ENCODE peak calls at places on chromosomes 2 and 18, in eight cellular contexts. E is OCI-LY7, N is body of pancreas, U is mesothelial cell of epicardium, C is Peyer's patch, B is Calu3, R is astrocyte of the cerebellum, P is neural crest cell. W is an unnamed sample.

GRCh38 chr2:1964659-1965058 is 220.3 kb upstream of the PXDN start:
- DNase-seq in E (no peak), B (no peak), P (no peak), R (no peak), C (no peak), U (no peak), N (no peak), W (no peak)

GRCh38 chr2:86414996-86415395 is 26.2 kb upstream of the KDM3A start:
- DNase-seq in P (no peak), E (no peak), U (no peak), B (no peak), N (no peak), C (no peak), R (no peak), W (no peak)

GRCh38 chr2:58700621-58701020 is 459.5 kb upstream of the FANCL start:
- DNase-seq in B (no peak), E (no peak), N (no peak), R (no peak), P (no peak), U (no peak), C (no peak), W (no peak)

GRCh38 chr18:9681217-9681616 is 26.9 kb upstream of the RAB31 start:
- DNase-seq in U (no peak), C (no peak), N (no peak), P (no peak), R (no peak), B (no peak), E (no peak), W (no peak)

GRCh38 chr2:96409543-96410184 is 74.1 kb downstream of the NCAPH start:
- DNase-seq in C (no peak), P (no peak), R (peak; percentile 62), N (peak; percentile 66), U (no peak), B (peak; percentile 26), E (no peak), W (no peak)

GRCh38 chr2:226475650-226476049 is 324.0 kb downstream of the IRS1 start:
- DNase-seq in P (no peak), R (peak; percentile 69), E (no peak), N (no peak), B (no peak), C (no peak), U (no peak), W (no peak)

GRCh38 chr2:218274586-218274985 is 4.3 kb downstream of the PNKD start:
- DNase-seq in C (no peak), R (no peak), B (no peak), U (no peak), E (no peak), N (no peak), P (no peak), W (no peak)

GRCh38 chr2:143632751-143633374 is 503.6 kb downstream of the ARHGAP15 start:
- DNase-seq in P (no peak), U (no peak), E (no peak), B (no peak), N (no peak), C (no peak), R (no peak), W (no peak)

GRCh38 chr2:229564300-229564907 is 150.0 kb downstream of the DNER start:
- DNase-seq in P (no peak), E (no peak), N (no peak), B (no peak), U (no peak), R (no peak), C (no peak), W (no peak)

GRCh38 chr2:223829128-223829527 is 8.3 kb downstream of the AP1S3 start:
- DNase-seq in B (no peak), E (no peak), C (no peak), N (no peak), U (no peak), P (no peak), R (no peak), W (no peak)

GRCh38 chr2:64417624-64418023 is 36.3 kb upstream of the LGALSL start:
- DNase-seq in B (no peak), C (no peak), P (no peak), N (no peak), R (no peak), U (no peak), E (no peak), W (no peak)

GRCh38 chr2:204012081-204012653 is 75.6 kb downstream of the ICOS start:
- DNase-seq in U (no peak), E (no peak), N (peak; percentile 62), C (no peak), B (peak; percentile 41), P (no peak), R (no peak), W (no peak)

GRCh38 chr2:165630276-165630675 is 160.8 kb downstream of the CSRNP3 start:
- DNase-seq in U (no peak), E (no peak), C (no peak), P (no peak), N (no peak), B (no peak), R (no peak), W (no peak)

GRCh38 chr2:12287220-12287751 is 429.4 kb upstream of the TRIB2 start:
- DNase-seq in N (no peak), R (no peak), C (no peak), E (no peak), P (no peak), B (no peak), U (no peak), W (no peak)

GRCh38 chr2:238666543-238666942 is 181.3 kb upstream of the TWIST2 start:
- DNase-seq in R (no peak), C (no peak), U (no peak), P (no peak), B (no peak), E (no peak), N (no peak), W (no peak)

GRCh38 chr2:16225545-16225944 is 285.2 kb downstream of the MYCN start:
- DNase-seq in U (no peak), P (no peak), C (no peak), N (no peak), B (no peak), R (no peak), E (no peak), W (no peak)
- TF ChIP-seq CTCF in U (no peak), P (no peak), C (no peak), N (no peak), B (no peak), R (no peak), E (no peak), W (no peak)

GRCh38 chr18:21912339-21913239 is 172.0 kb downstream of the MIB1 start:
- DNase-seq in P (no peak), R (no peak), B (peak; percentile 14), N (no peak), U (no peak), E (no peak), C (no peak), W (no peak)
- TF ChIP-seq CTCF in P (no peak), R (no peak), B (no peak), N (no peak), U (no peak), E (no peak), C (peak; percentile 25), W (peak; percentile 56)

DNA sequence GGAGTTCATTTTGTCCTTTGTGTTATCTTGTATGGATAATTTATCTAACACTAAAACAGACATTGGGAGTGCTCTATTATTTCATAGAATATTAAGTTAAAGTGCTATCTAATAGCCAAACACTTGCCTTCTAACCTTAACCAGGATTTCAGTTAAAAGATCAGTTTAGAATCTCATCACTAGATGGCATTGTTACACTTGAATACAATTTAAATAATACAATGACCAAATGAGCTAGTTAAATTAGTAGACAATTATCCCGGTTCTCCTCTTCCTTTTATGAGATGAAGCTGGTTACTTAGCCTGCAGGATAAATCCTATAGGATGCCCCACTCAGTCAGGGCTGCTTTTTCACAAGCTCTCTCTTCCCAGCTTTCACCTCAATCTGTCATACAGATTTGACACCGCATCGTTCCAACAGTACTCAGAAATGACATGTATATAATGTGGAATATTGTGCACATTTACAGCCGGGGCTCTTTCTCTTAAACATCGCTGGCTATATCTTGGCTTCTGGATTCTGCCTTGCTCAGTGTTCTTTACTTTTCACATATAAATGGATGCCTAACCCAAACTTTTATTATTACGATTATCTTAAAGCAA is 678.8 kb downstream of the KCNJ3 start:
- DNase-seq in R (peak; percentile 18), U (no peak), B (no peak), P (no peak), E (peak; percentile 18), N (no peak), C (no peak), W (no peak)
- TF ChIP-seq CTCF in R (no peak), U (no peak), B (peak; percentile 14), P (peak; percentile 74), E (peak; percentile 77), N (peak; percentile 36), C (peak; percentile 64), W (peak; percentile 64)

GRCh38 chr2:161990741-161991140 is 83.3 kb downstream of the DPP4 start:
- DNase-seq in U (no peak), B (peak; percentile 9), C (no peak), N (no peak), R (peak; percentile 75), P (no peak), E (no peak), W (no peak)

GRCh38 chr2:161990036-161990435 is 84.0 kb downstream of the DPP4 start:
- DNase-seq in R (no peak), U (no peak), E (no peak), N (no peak), C (no peak), B (no peak), P (no peak), W (no peak)

GRCh38 chr2:161992526-161992925 is 81.5 kb downstream of the DPP4 start:
- DNase-seq in E (no peak), B (no peak), P (no peak), N (no peak), R (no peak), C (no peak), U (no peak), W (no peak)

GRCh38 chr2:161991991-161992390 is 82.0 kb downstream of the DPP4 start:
- DNase-seq in N (no peak), U (no peak), R (no peak), P (no peak), C (no peak), E (no peak), B (no peak), W (no peak)

GRCh38 chr2:161988589-161988988 is 85.4 kb downstream of the DPP4 start:
- DNase-seq in B (peak; percentile 10), P (no peak), E (no peak), R (no peak), N (no peak), C (no peak), U (no peak), W (no peak)
- TF ChIP-seq CTCF in B (peak; percentile 26), P (peak; percentile 40), E (peak; percentile 33), R (peak; percentile 7), N (no peak), C (peak; percentile 27), U (no peak), W (peak; percentile 34)

W was measured in progenitor cell of endocrine pancreas.